ENCODE peak calls at places on chromosomes 6 and 20, in six cellular contexts. S is kidney, E is endothelial cell of umbilical vein, O is Karpas-422, Z is fibroblast of lung, X is PC-3. K is an unnamed sample.

GRCh38 chr6:10579803-10580202 is 58.7 kb downstream of the GCNT2 start:
- DNase-seq in S (no peak), E (no peak), O (no peak), Z (no peak), X (no peak), K (no peak)

GRCh38 chr6:2999005-2999620 is 581 bp upstream of the NQO2 start:
- DNase-seq in S (peak), E (no peak), O (no peak), Z (peak), X (peak), K (no peak)

GRCh38 chr6:109743739-109744138 is 52.6 kb downstream of the FIG4 start:
- DNase-seq in S (no peak), E (peak), O (no peak), Z (peak), X (peak), K (peak)

GRCh38 chr20:14698605-14699373 is 361.4 kb upstream of the FLRT3 start:
- DNase-seq in S (no peak), E (no peak), O (no peak), Z (no peak), X (no peak), K (no peak)

GRCh38 chr6:50087231-50087954 is 37.7 kb upstream of the DEFB112 start:
- DNase-seq in S (no peak), E (no peak), O (no peak), Z (peak), X (peak), K (peak)

GRCh38 chr6:143982968-143983367 is 25.1 kb downstream of the PLAGL1 start:
- DNase-seq in S (no peak), E (no peak), O (no peak), Z (no peak), X (no peak), K (no peak)

GRCh38 chr20:48286571-48287551 is 501.6 kb upstream of the SULF2 start:
- DNase-seq in S (no peak), E (peak), O (no peak), Z (no peak), X (no peak), K (peak)

GRCh38 chr6:108157972-108158441 is 7.8 kb upstream of the NR2E1 start:
- DNase-seq in S (no peak), E (no peak), O (no peak), Z (no peak), X (no peak), K (no peak)

GRCh38 chr20:15022921-15023320 is 685.5 kb upstream of the FLRT3 start:
- DNase-seq in S (no peak), E (no peak), O (no peak), Z (no peak), X (peak), K (no peak)

GRCh38 chr6:88843040-88843439 is 120.4 kb downstream of the RNGTT start:
- DNase-seq in S (no peak), E (no peak), O (no peak), Z (peak), X (peak), K (peak)

GRCh38 chr6:49787176-49787575 is at the start of gene PGK2:
- DNase-seq in S (no peak), E (no peak), O (peak), Z (no peak), X (peak), K (no peak)

GRCh38 chr6:4271761-4272505 is 136.6 kb upstream of the ECI2 start:
- DNase-seq in S (no peak), E (peak), O (no peak), Z (no peak), X (no peak), K (peak)

GRCh38 chr20:17611290-17611539 is 41.3 kb downstream of the DSTN start:
- DNase-seq in S (no peak), E (no peak), O (no peak), Z (no peak), X (no peak), K (no peak)

GRCh38 chr6:24009319-24009718 is 116.7 kb upstream of the NRSN1 start:
- DNase-seq in S (no peak), E (no peak), O (no peak), Z (no peak), X (no peak), K (no peak)

GRCh38 chr20:63777614-63778013 is 38.0 kb downstream of the SLC2A4RG start:
- DNase-seq in S (peak), E (no peak), O (no peak), Z (no peak), X (no peak), K (no peak)

GRCh38 chr20:11159728-11160127 is 485.9 kb upstream of the JAG1 start:
- DNase-seq in S (no peak), E (peak), O (no peak), Z (peak), X (no peak), K (peak)

GRCh38 chr6:143252961-143253360 is 192.3 kb downstream of the AIG1 start:
- DNase-seq in S (no peak), E (no peak), O (no peak), Z (no peak), X (no peak), K (peak)

GRCh38 chr6:84457276-84457675 is 229.8 kb upstream of the CEP162 start:
- DNase-seq in S (no peak), E (peak), O (no peak), Z (no peak), X (peak), K (no peak)

GRCh38 chr6:40302856-40303449 is 284.2 kb downstream of the LRFN2 start:
- DNase-seq in S (no peak), E (no peak), O (no peak), Z (no peak), X (no peak), K (no peak)

GRCh38 chr6:52574709-52575489 is 2.0 kb downstream of the TRAM2 start:
- DNase-seq in S (peak), E (peak), O (no peak), Z (peak), X (no peak), K (peak)

GRCh38 chr6:3159805-3160781 is 2.7 kb upstream of the TUBB2A start:
- DNase-seq in S (peak), E (no peak), O (no peak), Z (no peak), X (peak), K (no peak)

GRCh38 chr6:133551436-133551835 is 310.3 kb downstream of the EYA4 start:
- DNase-seq in S (no peak), E (no peak), O (no peak), Z (peak), X (no peak), K (no peak)

GRCh38 chr6:169689247-169689646 is 12.6 kb downstream of the WDR27 start:
- DNase-seq in S (no peak), E (no peak), O (no peak), Z (peak), X (peak), K (no peak)

GRCh38 chr6:152502421-152503188 is 134.6 kb downstream of the SYNE1 start:
- DNase-seq in S (no peak), E (no peak), O (no peak), Z (no peak), X (peak), K (no peak)

GRCh38 chr20:50582591-50583234 is 72.5 kb downstream of the PTPN1 start:
- DNase-seq in S (peak), E (no peak), O (no peak), Z (no peak), X (no peak), K (no peak)

GRCh38 chr20:1466211-1467081 is at the start of gene NSFL1C:
- DNase-seq in S (peak), E (peak), O (peak), Z (peak), X (peak), K (peak)

GRCh38 chr6:158752613-158753012 is 66.6 kb downstream of the EZR start:
- DNase-seq in S (no peak), E (no peak), O (peak), Z (peak), X (no peak), K (no peak)

GRCh38 chr6:15659181-15659580 is 3.6 kb downstream of the DTNBP1 start:
- DNase-seq in S (no peak), E (no peak), O (no peak), Z (no peak), X (no peak), K (peak)

GRCh38 chr6:52731719-52732118 is 31.6 kb downstream of the GSTA2 start:
- DNase-seq in S (no peak), E (no peak), O (peak), Z (no peak), X (no peak), K (no peak)

GRCh38 chr20:52585333-52585732 is 386.8 kb upstream of the TSHZ2 start:
- DNase-seq in S (no peak), E (no peak), O (no peak), Z (no peak), X (no peak), K (no peak)

GRCh38 chr6:39961178-39961577 is 26.9 kb upstream of the MOCS1 start:
- DNase-seq in S (no peak), E (no peak), O (no peak), Z (peak), X (no peak), K (peak)

GRCh38 chr6:45586216-45587171 is 208.8 kb upstream of the SUPT3H start:
- DNase-seq in S (peak), E (no peak), O (no peak), Z (peak), X (peak), K (no peak)
- H3K4me3 ChIP-seq in S (no peak), E (no peak), O (no peak), Z (no peak), X (no peak), K (no peak)

DNA sequence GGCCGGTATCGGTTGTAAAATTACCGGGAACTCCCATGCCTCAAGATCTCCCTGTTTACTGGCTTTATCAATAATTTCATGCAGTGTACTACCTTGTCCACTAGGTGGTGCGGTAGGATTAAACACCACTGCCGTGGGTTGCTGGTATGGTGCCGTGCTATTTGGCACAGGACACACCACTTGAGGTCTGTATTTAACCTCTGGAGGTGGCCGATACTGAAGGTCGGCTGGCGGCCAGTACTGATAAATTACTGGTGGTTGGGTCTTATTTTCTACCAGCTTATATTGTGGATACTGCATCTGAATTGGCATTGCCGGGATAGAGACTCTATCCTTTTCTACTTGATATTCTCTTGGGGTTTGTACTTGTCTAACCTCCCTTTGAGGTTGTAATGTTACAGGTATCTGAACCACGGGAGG is 14.3 kb upstream of the PTCRA start:
- DNase-seq in S (peak), E (peak), O (peak), Z (peak), X (peak), K (peak)
- H3K9ac ChIP-seq in S (no peak), E (no peak), O (peak), Z (peak), X (no peak), K (peak)

GRCh38 chr20:57756921-57757320 is 47.1 kb upstream of the PMEPA1 start:
- DNase-seq in S (no peak), E (no peak), O (no peak), Z (no peak), X (no peak), K (no peak)
- H3K4me3 ChIP-seq in S (no peak), E (no peak), O (no peak), Z (no peak), X (no peak), K (no peak)

GRCh38 chr6:111579816-111580215 is 25.9 kb downstream of the TRAF3IP2 start:
- DNase-seq in S (no peak), E (no peak), O (no peak), Z (no peak), X (no peak), K (no peak)

GRCh38 chr6:111580401-111580800 is 25.3 kb downstream of the TRAF3IP2 start:
- DNase-seq in S (no peak), E (no peak), O (no peak), Z (no peak), X (no peak), K (no peak)

GRCh38 chr6:111581957-111582356 is 23.7 kb downstream of the TRAF3IP2 start:
- DNase-seq in S (no peak), E (no peak), O (no peak), Z (no peak), X (no peak), K (no peak)

GRCh38 chr6:111583221-111583620 is 22.5 kb downstream of the TRAF3IP2 start:
- DNase-seq in S (no peak), E (no peak), O (no peak), Z (no peak), X (no peak), K (no peak)

GRCh38 chr6:111580826-111581505 is 24.7 kb downstream of the TRAF3IP2 start:
- DNase-seq in S (no peak), E (no peak), O (no peak), Z (peak), X (no peak), K (no peak)
- H3K9ac ChIP-seq in S (no peak), E (no peak), O (no peak), Z (no peak), X (no peak), K (peak)

GRCh38 chr20:31485450-31486339 is 10.6 kb downstream of the REM1 start:
- DNase-seq in S (peak), E (peak), O (no peak), Z (peak), X (no peak), K (peak)
- H3K4me3 ChIP-seq in S (no peak), E (no peak), O (no peak), Z (peak), X (no peak), K (peak)

DNA sequence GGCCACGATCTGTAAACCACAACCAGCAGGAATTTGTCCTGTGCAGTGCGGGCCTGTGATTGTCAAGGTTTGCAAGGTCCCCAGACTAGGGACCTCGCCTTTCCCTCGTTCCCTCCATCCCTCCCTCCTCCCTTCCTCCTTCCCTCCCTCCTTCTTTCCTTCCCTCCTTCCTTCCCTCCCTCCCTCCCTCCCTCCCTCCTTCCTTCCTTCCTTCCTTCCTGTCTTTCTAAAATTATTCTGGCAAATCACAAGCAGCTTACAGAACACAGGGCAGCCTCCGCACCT is 205.2 kb upstream of the RIN2 start:
- DNase-seq in S (no peak), E (no peak), O (no peak), Z (no peak), X (no peak), K (no peak)
- H3K9ac ChIP-seq in S (no peak), E (no peak), O (no peak), Z (no peak), X (no peak), K (no peak)

GRCh38 chr6:155595264-155595663 is 139.6 kb upstream of the NOX3 start:
- DNase-seq in S (no peak), E (no peak), O (no peak), Z (no peak), X (no peak), K (no peak)

GRCh38 chr6:155604991-155605390 is 149.4 kb upstream of the NOX3 start:
- DNase-seq in S (no peak), E (no peak), O (no peak), Z (no peak), X (no peak), K (no peak)

GRCh38 chr6:155599571-155599970 is 143.9 kb upstream of the NOX3 start:
- DNase-seq in S (no peak), E (no peak), O (no peak), Z (no peak), X (no peak), K (no peak)
- H3K4me3 ChIP-seq in S (no peak), E (no peak), O (no peak), Z (no peak), X (no peak), K (no peak)

GRCh38 chr6:106547053-106547414 is 82.3 kb downstream of the RTN4IP1 start:
- DNase-seq in S (no peak), E (peak), O (peak), Z (no peak), X (peak), K (no peak)
- H3K9ac ChIP-seq in S (no peak), E (peak), O (no peak), Z (no peak), X (peak), K (peak)

GRCh38 chr6:156992396-156992795 is 215.2 kb downstream of the ARID1B start:
- DNase-seq in S (no peak), E (no peak), O (no peak), Z (peak), X (no peak), K (no peak)
- H3K4me3 ChIP-seq in S (no peak), E (no peak), O (no peak), Z (peak), X (no peak), K (peak)

GRCh38 chr20:37903317-37904007 is 535 bp downstream of the VSTM2L start:
- DNase-seq in S (no peak), E (no peak), O (no peak), Z (no peak), X (no peak), K (no peak)
- H3K9ac ChIP-seq in S (no peak), E (no peak), O (no peak), Z (no peak), X (peak), K (no peak)